ENCODE peak calls at places on chromosomes 7 and 10, in four cellular contexts. One of them, this sample, is unnamed.

GRCh38 chr10:97116534-97117162 is 69.1 kb downstream of the SLIT1 start:
- DNase-seq in GM23338: no peak
- DNase-seq in HepG2: no peak
- DNase-seq in K562: no peak
- DNase-seq in this sample: no peak

GRCh38 chr10:17234541-17234940 is 6.5 kb downstream of the VIM start:
- DNase-seq in GM23338: no peak
- DNase-seq in HepG2: no peak
- DNase-seq in K562: no peak
- DNase-seq in this sample: no peak

GRCh38 chr10:46560381-46560780 is 3.9 kb upstream of the GPRIN2 start:
- DNase-seq in GM23338: no peak
- DNase-seq in HepG2: no peak
- DNase-seq in K562: no peak
- DNase-seq in this sample: no peak

GRCh38 chr7:82443801-82444219 is 233 bp upstream of the CACNA2D1 start:
- DNase-seq in GM23338: peak
- DNase-seq in HepG2: no peak
- DNase-seq in K562: no peak
- DNase-seq in this sample: no peak

GRCh38 chr7:109021390-109021789 is 451.7 kb downstream of the DNAJB9 start:
- DNase-seq in GM23338: no peak
- DNase-seq in HepG2: no peak
- DNase-seq in K562: no peak
- DNase-seq in this sample: no peak

GRCh38 chr7:118590107-118590506 is 365.6 kb downstream of the ANKRD7 start:
- DNase-seq in GM23338: peak
- DNase-seq in HepG2: no peak
- DNase-seq in K562: no peak
- DNase-seq in this sample: no peak

GRCh38 chr7:65250216-65250615 is 123.4 kb upstream of the ZNF92 start:
- DNase-seq in GM23338: no peak
- DNase-seq in HepG2: no peak
- DNase-seq in K562: no peak
- DNase-seq in this sample: no peak

GRCh38 chr10:87861566-87861952 is 1.8 kb downstream of the KLLN start:
- DNase-seq in GM23338: peak
- DNase-seq in HepG2: peak
- DNase-seq in K562: peak
- DNase-seq in this sample: peak

GRCh38 chr7:102068846-102069245 is 217.8 kb upstream of the SH2B2 start:
- DNase-seq in GM23338: no peak
- DNase-seq in HepG2: no peak
- DNase-seq in K562: no peak
- DNase-seq in this sample: no peak

GRCh38 chr7:46319841-46320240 is 398.8 kb upstream of the IGFBP3 start:
- DNase-seq in GM23338: no peak
- DNase-seq in HepG2: no peak
- DNase-seq in K562: no peak
- DNase-seq in this sample: no peak

GRCh38 chr7:1668486-1668931 is 1.6 kb upstream of the ELFN1 start:
- DNase-seq in GM23338: peak
- DNase-seq in HepG2: no peak
- DNase-seq in K562: no peak
- DNase-seq in this sample: no peak

GRCh38 chr10:73251683-73252444 is 580 bp downstream of the MRPS16 start:
- DNase-seq in GM23338: peak
- DNase-seq in HepG2: peak
- DNase-seq in K562: no peak
- DNase-seq in this sample: no peak

GRCh38 chr10:82934947-82935346 is 1060.0 kb downstream of the NRG3 start:
- DNase-seq in GM23338: no peak
- DNase-seq in HepG2: no peak
- DNase-seq in K562: no peak
- DNase-seq in this sample: no peak

GRCh38 chr7:143979359-143979758 is 20.8 kb upstream of the OR6B1 start:
- DNase-seq in GM23338: no peak
- DNase-seq in HepG2: peak
- DNase-seq in K562: no peak
- DNase-seq in this sample: no peak

GRCh38 chr10:114519306-114519669 is 115.0 kb upstream of the AFAP1L2 start:
- DNase-seq in GM23338: no peak
- DNase-seq in HepG2: no peak
- DNase-seq in K562: no peak
- DNase-seq in this sample: no peak

GRCh38 chr7:72781161-72781560 is 46.8 kb downstream of the TYW1B start:
- DNase-seq in GM23338: peak
- DNase-seq in HepG2: no peak
- DNase-seq in K562: no peak
- DNase-seq in this sample: no peak

GRCh38 chr10:10911471-10911921 is 106.2 kb upstream of the CELF2 start:
- DNase-seq in GM23338: peak
- DNase-seq in HepG2: no peak
- DNase-seq in K562: no peak
- DNase-seq in this sample: no peak

GRCh38 chr10:17599089-17599488 is 18.1 kb downstream of the HACD1 start:
- DNase-seq in GM23338: peak
- DNase-seq in HepG2: no peak
- DNase-seq in K562: peak
- DNase-seq in this sample: no peak

GRCh38 chr7:99121496-99122021 is 22.3 kb downstream of the SMURF1 start:
- DNase-seq in GM23338: no peak
- DNase-seq in HepG2: no peak
- DNase-seq in K562: no peak
- DNase-seq in this sample: no peak

GRCh38 chr10:26755443-26755903 is 58.0 kb downstream of the PDSS1 start:
- DNase-seq in GM23338: peak
- DNase-seq in HepG2: no peak
- DNase-seq in K562: no peak
- DNase-seq in this sample: peak

GRCh38 chr7:63953181-63953580 is 45.5 kb upstream of the ZNF722 start:
- DNase-seq in GM23338: no peak
- DNase-seq in HepG2: no peak
- DNase-seq in K562: no peak
- DNase-seq in this sample: no peak

GRCh38 chr10:122484276-122485060 is 23.1 kb downstream of the HTRA1 start:
- DNase-seq in GM23338: no peak
- DNase-seq in HepG2: no peak
- DNase-seq in K562: no peak
- DNase-seq in this sample: no peak

GRCh38 chr10:96587255-96588059 is 645 bp upstream of the TM9SF3 start:
- DNase-seq in GM23338: peak
- DNase-seq in HepG2: peak
- DNase-seq in K562: no peak
- DNase-seq in this sample: no peak

GRCh38 chr10:119166111-119166500 is 592 bp upstream of the SFXN4 start:
- DNase-seq in GM23338: no peak
- DNase-seq in HepG2: no peak
- DNase-seq in K562: no peak
- DNase-seq in this sample: no peak

GRCh38 chr7:34311591-34311990 is 346.4 kb upstream of the NPSR1 start:
- DNase-seq in GM23338: no peak
- DNase-seq in HepG2: no peak
- DNase-seq in K562: no peak
- DNase-seq in this sample: no peak

GRCh38 chr7:116511552-116512523 is 12.3 kb downstream of the CAV2 start:
- DNase-seq in GM23338: no peak
- DNase-seq in HepG2: peak
- DNase-seq in K562: no peak
- DNase-seq in this sample: peak

GRCh38 chr7:91067266-91067665 is 197.0 kb upstream of the FZD1 start:
- DNase-seq in GM23338: no peak
- DNase-seq in HepG2: no peak
- DNase-seq in K562: no peak
- DNase-seq in this sample: no peak

GRCh38 chr7:114865564-114865963 is 56.3 kb upstream of the MDFIC start:
- DNase-seq in GM23338: peak
- DNase-seq in HepG2: peak
- DNase-seq in K562: no peak
- DNase-seq in this sample: peak

GRCh38 chr10:122475130-122475529 is 13.8 kb downstream of the HTRA1 start:
- DNase-seq in GM23338: no peak
- DNase-seq in HepG2: no peak
- DNase-seq in K562: no peak
- DNase-seq in this sample: no peak

GRCh38 chr10:112092529-112092928 is 91.0 kb downstream of the GPAM start:
- DNase-seq in GM23338: no peak
- DNase-seq in HepG2: no peak
- DNase-seq in K562: no peak
- DNase-seq in this sample: no peak

GRCh38 chr7:101166603-101166908 is 1.2 kb upstream of the VGF start:
- DNase-seq in GM23338: no peak
- DNase-seq in HepG2: no peak
- DNase-seq in K562: peak
- DNase-seq in this sample: no peak

GRCh38 chr10:88473989-88474883 is 108.9 kb downstream of the RNLS start:
- DNase-seq in GM23338: peak
- DNase-seq in HepG2: no peak
- DNase-seq in K562: no peak
- DNase-seq in this sample: no peak

GRCh38 chr10:50417486-50417905 is 166.2 kb upstream of the ASAH2 start:
- DNase-seq in GM23338: peak
- DNase-seq in HepG2: no peak
- DNase-seq in K562: no peak
- DNase-seq in this sample: no peak

GRCh38 chr10:132886211-132887099 is 55.9 kb downstream of the CFAP46 start:
- DNase-seq in GM23338: no peak
- DNase-seq in HepG2: peak
- DNase-seq in K562: no peak
- DNase-seq in this sample: no peak

GRCh38 chr7:133977409-133978274 is 149.5 kb upstream of the LRGUK start:
- DNase-seq in GM23338: no peak
- DNase-seq in HepG2: no peak
- DNase-seq in K562: no peak
- DNase-seq in this sample: no peak

DNA sequence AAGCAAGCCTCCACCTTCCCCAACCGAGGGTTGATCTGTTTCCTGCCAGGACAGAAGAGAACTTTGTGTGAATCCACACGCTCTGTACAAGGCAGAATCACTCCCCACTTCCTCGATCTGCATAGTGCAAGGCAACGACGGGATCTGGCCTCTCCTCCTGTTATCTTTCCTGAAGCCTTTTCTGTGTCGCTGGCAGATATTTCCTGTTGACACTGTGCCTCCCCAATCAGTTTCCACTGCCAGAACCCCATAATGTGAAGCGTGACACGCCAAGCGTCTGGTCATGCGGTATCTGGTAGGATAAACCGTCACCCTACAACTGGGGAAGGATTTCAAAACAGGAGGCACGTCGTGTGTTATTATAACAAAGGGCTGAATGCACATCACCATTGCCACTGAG is 57.2 kb downstream of the FAM171A1 start:
- DNase-seq in GM23338: no peak
- DNase-seq in HepG2: no peak
- DNase-seq in K562: peak
- DNase-seq in this sample: no peak
- TF ChIP-seq REST in GM23338: no peak
- TF ChIP-seq REST in HepG2: no peak
- TF ChIP-seq REST in K562: no peak
- TF ChIP-seq REST in this sample: no peak

DNA sequence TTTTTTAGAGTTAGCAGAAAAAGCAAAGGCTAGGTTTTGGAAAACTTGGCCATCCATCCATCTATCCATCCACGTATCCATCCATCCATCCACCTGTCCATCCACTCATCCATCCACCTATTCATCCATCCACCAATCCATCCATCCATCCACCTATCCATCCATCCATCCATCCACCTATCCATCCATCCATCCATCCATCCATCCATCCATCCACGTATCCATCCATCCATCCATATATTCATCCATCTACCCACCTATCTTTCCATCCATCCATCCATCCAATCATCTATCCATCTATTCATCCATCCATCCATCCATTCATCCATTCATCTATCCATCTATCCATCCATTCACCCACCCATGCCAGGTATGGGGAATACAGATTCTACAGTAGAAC is 81.7 kb upstream of the MPP7 start:
- DNase-seq in GM23338: no peak
- DNase-seq in HepG2: no peak
- DNase-seq in K562: no peak
- DNase-seq in this sample: no peak
- TF ChIP-seq EZH2 in GM23338: no peak
- TF ChIP-seq EZH2 in HepG2: no peak
- TF ChIP-seq EZH2 in K562: no peak
- TF ChIP-seq EZH2 in this sample: no peak

GRCh38 chr10:131001438-131001837 is 310.1 kb downstream of the TCERG1L start:
- DNase-seq in GM23338: no peak
- DNase-seq in HepG2: no peak
- DNase-seq in K562: no peak
- DNase-seq in this sample: no peak

GRCh38 chr10:131003455-131003854 is 308.1 kb downstream of the TCERG1L start:
- DNase-seq in GM23338: no peak
- DNase-seq in HepG2: no peak
- DNase-seq in K562: no peak
- DNase-seq in this sample: no peak

GRCh38 chr10:131000244-131000643 is 311.3 kb downstream of the TCERG1L start:
- DNase-seq in GM23338: no peak
- DNase-seq in HepG2: no peak
- DNase-seq in K562: no peak
- DNase-seq in this sample: no peak

GRCh38 chr10:131000737-131001136 is 310.8 kb downstream of the TCERG1L start:
- DNase-seq in GM23338: no peak
- DNase-seq in HepG2: no peak
- DNase-seq in K562: no peak
- DNase-seq in this sample: no peak

DNA sequence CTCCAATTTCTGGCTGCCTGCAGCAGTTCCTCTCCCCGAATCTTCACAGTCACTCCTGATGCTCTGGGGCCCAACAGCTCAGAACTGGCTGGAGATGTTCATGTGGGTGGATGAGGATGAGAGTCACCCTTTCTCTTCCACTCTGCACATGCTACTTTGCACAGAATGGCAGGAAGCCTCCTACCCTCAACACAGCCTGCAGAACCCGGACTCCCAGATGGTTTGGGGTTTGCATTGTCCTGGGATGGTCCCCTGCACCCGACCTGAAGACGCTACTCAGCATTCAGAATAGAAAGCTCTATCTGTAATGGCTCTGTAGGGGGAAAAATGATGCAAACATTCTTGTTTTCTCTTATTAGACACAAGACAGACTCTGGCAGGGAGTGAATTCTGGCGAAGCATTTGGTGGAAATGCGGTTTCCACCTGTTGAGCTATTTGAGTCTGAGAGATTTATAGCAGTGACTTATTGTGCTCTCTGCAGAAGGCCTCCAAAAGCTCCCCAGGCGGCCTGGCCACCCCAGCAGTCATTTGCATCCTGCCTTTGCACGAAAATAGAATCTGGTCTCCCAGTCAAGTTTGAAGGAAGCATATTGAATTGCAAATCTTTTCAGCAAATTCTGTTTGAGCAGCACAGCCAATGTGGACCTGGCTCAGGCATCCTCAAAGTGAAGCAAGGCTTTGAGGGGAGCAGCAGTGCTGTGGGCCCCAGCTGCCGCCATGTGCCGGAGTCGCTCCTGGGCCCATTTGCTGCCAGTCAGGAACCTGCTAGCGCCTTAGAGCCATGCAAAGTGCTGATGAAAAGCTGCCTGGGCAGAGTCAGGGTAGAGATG is 309.3 kb downstream of the TCERG1L start:
- DNase-seq in GM23338: peak
- DNase-seq in HepG2: no peak
- DNase-seq in K562: no peak
- DNase-seq in this sample: no peak
- TF ChIP-seq CREB1 in GM23338: no peak
- TF ChIP-seq CREB1 in HepG2: no peak
- TF ChIP-seq CREB1 in K562: no peak
- TF ChIP-seq CREB1 in this sample: no peak

GRCh38 chr7:67206452-67206851 is 209.8 kb downstream of the TYW1 start:
- DNase-seq in GM23338: no peak
- DNase-seq in HepG2: no peak
- DNase-seq in K562: no peak
- DNase-seq in this sample: no peak
- TF ChIP-seq REST in GM23338: no peak
- TF ChIP-seq REST in HepG2: no peak
- TF ChIP-seq REST in K562: no peak
- TF ChIP-seq REST in this sample: no peak

This sample was measured in GM12878.